ENCODE peak calls at places on chromosomes 12 and 14, in six cellular contexts. P is HCT116, M is fibroblast of lung, O is A549, Q is mammary epithelial cell, H is left lung. I is an unnamed sample.

GRCh38 chr12:8065991-8066594 is at the start of gene C3AR1:
- DNase-seq in M (peak; percentile 61), Q (peak; percentile 70), O (no peak), H (no peak), P (no peak), I (no peak)

GRCh38 chr12:124336184-124336437 is 41.2 kb downstream of the RFLNA start:
- DNase-seq in M (no peak), H (peak; percentile 55), O (no peak), Q (no peak), P (no peak), I (no peak)

GRCh38 chr12:109771746-109772621 is 58.4 kb downstream of the FAM222A start:
- DNase-seq in H (no peak), O (no peak), P (no peak), Q (no peak), M (no peak), I (no peak)

GRCh38 chr12:125315771-125316170 is 250.5 kb downstream of the AACS start:
- DNase-seq in H (no peak), M (no peak), P (no peak), O (no peak), Q (no peak), I (no peak)

GRCh38 chr12:105740970-105741725 is 397.6 kb downstream of the NUAK1 start:
- DNase-seq in P (no peak), H (no peak), M (peak; percentile 28), O (no peak), Q (no peak), I (peak; percentile 55)

GRCh38 chr12:108649126-108649525 is 15.4 kb upstream of the SELPLG start:
- DNase-seq in H (no peak), Q (no peak), O (no peak), P (no peak), M (peak; percentile 38), I (no peak)

GRCh38 chr14:75658957-75659356 is 1.7 kb downstream of the ERG28 start:
- DNase-seq in H (no peak), M (no peak), Q (no peak), O (no peak), P (no peak), I (no peak)

GRCh38 chr14:96055753-96056508 is 16.8 kb downstream of the C14orf132 start:
- DNase-seq in P (no peak), M (no peak), O (no peak), H (no peak), Q (no peak), I (no peak)

GRCh38 chr12:124297856-124298255 is 3.0 kb downstream of the RFLNA start:
- DNase-seq in O (no peak), M (no peak), H (peak; percentile 55), P (no peak), Q (no peak), I (no peak)

GRCh38 chr12:50230217-50230616 is 53.1 kb downstream of the LIMA1 start:
- DNase-seq in M (no peak), H (no peak), P (no peak), Q (no peak), O (no peak), I (no peak)

GRCh38 chr12:27158322-27158721 is 75.9 kb upstream of the C12orf71 start:
- DNase-seq in P (no peak), O (no peak), Q (no peak), M (no peak), H (no peak), I (no peak)

GRCh38 chr12:119167904-119168303 is 10.8 kb upstream of the HSPB8 start:
- DNase-seq in H (no peak), Q (no peak), O (no peak), M (no peak), P (no peak), I (no peak)

GRCh38 chr12:50411051-50411660 is 10.5 kb downstream of the LARP4 start:
- DNase-seq in P (no peak), Q (no peak), H (no peak), M (peak; percentile 20), O (no peak), I (no peak)

GRCh38 chr12:128813392-128813791 is 10.4 kb downstream of the SLC15A4 start:
- DNase-seq in M (no peak), Q (no peak), P (no peak), O (no peak), H (no peak), I (no peak)

GRCh38 chr14:88233915-88234314 is 89.2 kb downstream of the KCNK10 start:
- DNase-seq in M (no peak), O (no peak), Q (no peak), P (peak; percentile 24), H (no peak), I (no peak)

GRCh38 chr12:32659908-32660440 is 19.1 kb upstream of the DNM1L start:
- DNase-seq in Q (no peak), H (no peak), O (no peak), P (no peak), M (no peak), I (no peak)
- H3K4me3 ChIP-seq in Q (no peak overlapping the region), H (no peak overlapping the region), O (no peak overlapping the region), P (no peak overlapping the region), M (no peak overlapping the region), I (no peak overlapping the region)

DNA sequence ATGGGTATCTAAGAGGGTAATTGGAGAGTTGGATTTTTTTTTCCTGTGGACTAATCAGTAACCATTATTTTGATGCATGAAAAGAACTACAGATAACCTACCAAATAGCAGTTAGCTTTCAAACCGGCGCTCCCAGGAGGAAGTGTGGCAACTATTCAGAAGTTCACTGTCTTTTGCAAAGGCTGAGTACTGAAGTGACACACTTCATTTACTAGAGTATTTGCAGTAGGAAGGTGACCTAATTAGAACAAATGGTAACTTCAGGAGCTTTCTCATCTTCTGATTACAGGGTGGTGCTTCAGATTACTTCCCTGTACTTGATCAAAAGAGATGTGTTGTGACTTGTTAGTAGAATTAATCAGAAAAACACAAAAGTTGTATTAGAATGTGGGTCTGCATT is 87.7 kb downstream of the PELI2 start:
- DNase-seq in O (no peak), Q (no peak), H (no peak), M (no peak), P (no peak), I (no peak)
- H3K27ac ChIP-seq in O (no peak overlapping the region), Q (no peak overlapping the region), H (no peak overlapping the region), M (no peak overlapping the region), P (no peak overlapping the region), I (no peak overlapping the region)

DNA sequence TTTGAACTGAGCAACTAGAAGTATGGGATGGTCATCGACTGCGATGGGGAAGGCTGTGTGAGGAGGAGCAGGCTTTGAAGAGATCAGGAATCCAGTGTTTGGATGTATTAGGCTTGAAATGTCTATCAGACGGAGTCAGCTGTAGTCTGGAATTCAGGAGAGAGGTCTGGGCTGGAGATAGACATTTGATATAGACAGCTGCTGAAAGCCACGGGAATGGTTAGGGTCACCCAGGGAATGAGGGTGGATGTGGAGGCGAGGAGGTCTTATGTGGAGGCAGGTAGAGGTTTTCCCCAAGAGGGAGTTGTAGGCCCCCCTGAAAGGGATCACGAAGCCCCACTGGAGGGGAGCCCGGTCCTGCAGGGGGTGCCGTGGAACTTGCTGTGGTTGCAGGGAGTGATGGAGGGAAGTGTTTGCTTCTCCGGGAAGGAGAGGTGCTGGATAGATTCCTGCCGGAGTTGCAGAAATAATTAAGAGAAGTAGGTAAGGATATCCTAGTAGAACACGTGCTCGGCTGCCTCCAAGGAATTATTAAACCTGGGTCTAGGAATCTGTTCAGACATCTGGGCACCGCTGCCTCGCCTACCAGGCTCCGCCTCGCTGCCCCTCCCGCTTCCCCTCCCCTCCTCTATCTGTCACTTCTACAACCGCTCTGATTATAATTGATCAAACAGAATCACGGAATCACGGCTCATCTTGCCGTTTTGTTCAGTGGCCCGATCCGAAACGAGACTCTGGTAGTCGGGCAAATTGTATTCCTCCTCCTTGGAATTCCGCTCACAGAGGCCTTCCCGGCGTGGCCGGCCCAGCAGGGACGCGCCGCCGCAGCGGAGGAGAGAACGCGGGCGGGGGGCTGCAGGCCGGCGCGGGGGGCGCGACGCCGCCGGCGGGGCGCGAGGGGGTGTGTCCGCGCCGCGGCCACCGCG is 824 bp upstream of the CACNA1C start:
- DNase-seq in O (no peak), Q (no peak), P (no peak), M (no peak), H (no peak), I (no peak)
- H3K4me3 ChIP-seq in O (peak overlapping the region; percentile 39), Q (no peak overlapping the region), P (no peak overlapping the region), M (peak overlapping the region; percentile 31), H (no peak overlapping the region), I (peak overlapping the region; percentile 59)

GRCh38 chr12:66919466-66919865 is 240.6 kb upstream of the GRIP1 start:
- DNase-seq in M (no peak), O (no peak), Q (no peak), H (no peak), P (no peak), I (no peak)
- H3K27ac ChIP-seq in M (no peak overlapping the region), O (no peak overlapping the region), Q (no peak overlapping the region), H (no peak overlapping the region), P (no peak overlapping the region), I (no peak overlapping the region)

DNA sequence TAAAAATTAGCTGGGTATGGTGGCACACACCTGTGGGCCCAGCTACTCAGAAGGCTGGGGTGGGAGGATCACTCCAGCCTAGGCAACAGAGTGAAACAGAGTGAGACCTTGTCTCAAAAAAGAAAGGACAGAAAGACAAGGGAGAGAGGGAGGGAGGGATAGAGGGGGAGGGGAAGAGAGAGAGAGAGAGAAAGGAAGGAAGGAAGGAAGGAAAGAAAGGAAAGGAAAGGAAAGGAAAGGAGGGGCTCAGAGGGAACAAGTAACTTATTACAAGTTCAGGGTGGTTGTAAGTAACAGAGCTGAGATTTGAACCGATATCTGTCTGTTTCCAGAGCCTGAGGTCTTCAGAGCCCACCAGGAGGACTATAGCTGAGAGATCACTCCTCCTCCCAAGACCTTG is 8.3 kb downstream of the IFFO1 start:
- DNase-seq in Q (no peak), P (no peak), O (no peak), M (no peak), H (no peak), I (no peak)
- H3K4me3 ChIP-seq in Q (peak overlapping the region; percentile 11), P (no peak overlapping the region), O (no peak overlapping the region), M (no peak overlapping the region), H (no peak overlapping the region), I (no peak overlapping the region)

DNA sequence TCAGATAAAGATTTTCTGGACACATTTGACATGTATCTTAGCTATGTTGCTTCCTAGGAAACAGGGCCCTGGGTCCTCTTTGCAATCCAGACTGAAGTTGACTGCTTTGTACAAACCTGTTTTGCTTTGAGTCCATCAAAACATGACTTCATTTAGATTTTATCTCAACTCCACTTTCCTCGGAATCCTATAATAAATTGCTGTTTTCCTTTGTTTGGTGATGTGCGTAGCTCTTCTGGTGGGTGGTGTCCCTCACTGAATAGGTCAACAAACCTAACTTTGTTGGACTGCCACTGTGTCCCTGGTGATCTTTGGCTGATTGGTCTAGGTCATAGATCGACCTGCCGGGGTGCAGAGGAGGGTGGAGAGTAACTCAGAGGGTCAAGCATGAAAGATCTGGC is 735 bp upstream of the P2RX7 start:
- DNase-seq in H (no peak), M (no peak), P (no peak), Q (no peak), O (no peak), I (no peak)
- H3K27ac ChIP-seq in H (no peak overlapping the region), M (no peak overlapping the region), P (no peak overlapping the region), Q (no peak overlapping the region), O (no peak overlapping the region), I (no peak overlapping the region)

GRCh38 chr12:59381106-59381505 is 214.7 kb upstream of the SLC16A7 start:
- DNase-seq in O (no peak), H (no peak), M (no peak), P (no peak), Q (no peak), I (no peak)

GRCh38 chr12:59383426-59383822 is 212.4 kb upstream of the SLC16A7 start:
- DNase-seq in O (no peak), H (no peak), M (peak; percentile 95), Q (peak; percentile 51), P (no peak), I (no peak)

GRCh38 chr12:59388176-59388575 is 207.7 kb upstream of the SLC16A7 start:
- DNase-seq in Q (no peak), M (no peak), P (no peak), H (no peak), O (no peak), I (no peak)

GRCh38 chr12:59388694-59389093 is 207.1 kb upstream of the SLC16A7 start:
- DNase-seq in P (no peak), H (no peak), Q (no peak), M (no peak), O (no peak), I (no peak)

GRCh38 chr12:59382678-59383425 is 213.0 kb upstream of the SLC16A7 start:
- DNase-seq in Q (no peak), O (no peak), M (peak; percentile 59), H (no peak), P (no peak), I (no peak)
- H3K4me3 ChIP-seq in Q (no peak overlapping the region), O (no peak overlapping the region), M (peak overlapping the region; percentile 5), H (no peak overlapping the region), P (no peak overlapping the region), I (no peak overlapping the region)

I was measured in psoas muscle.